ENCODE peak calls at places on chromosomes 6 and 20, in ten cellular contexts. U, H, C, O, T, X, Q, V, J and N are unnamed samples.

GRCh38 chr20:24494460-24494920 is 25.1 kb downstream of the SYNDIG1 start:
- DNase-seq in U (no peak), H (no peak), C (no peak), O (no peak), T (no peak), X (no peak), Q (no peak), V (no peak), J (no peak), N (no peak)

GRCh38 chr20:39880890-39881289 is 808.1 kb downstream of the MAFB start:
- DNase-seq in U (peak), H (no peak), C (peak), O (no peak), T (no peak), X (no peak), Q (no peak), V (peak), J (no peak), N (no peak)

GRCh38 chr6:13413906-13414555 is 73.4 kb downstream of the GFOD1 start:
- DNase-seq in U (no peak), H (no peak), C (no peak), O (no peak), T (no peak), X (no peak), Q (peak), V (no peak), J (no peak), N (no peak)

GRCh38 chr6:3913077-3913957 is 64.1 kb downstream of the FAM50B start:
- DNase-seq in U (peak), H (no peak), C (peak), O (no peak), T (no peak), X (no peak), Q (peak), V (no peak), J (peak), N (peak)

GRCh38 chr6:89298680-89299450 is 16.2 kb downstream of the GABRR2 start:
- DNase-seq in U (peak), H (no peak), C (peak), O (no peak), T (no peak), X (no peak), Q (no peak), V (peak), J (no peak), N (no peak)

GRCh38 chr6:132812255-132812732 is 2.1 kb upstream of the RPS12 start:
- DNase-seq in U (no peak), H (no peak), C (peak), O (no peak), T (no peak), X (no peak), Q (no peak), V (peak), J (no peak), N (no peak)

GRCh38 chr20:11454966-11455799 is 462.5 kb upstream of the BTBD3 start:
- DNase-seq in U (peak), H (no peak), C (peak), O (no peak), T (peak), X (no peak), Q (no peak), V (no peak), J (no peak), N (no peak)

GRCh38 chr6:44787254-44787844 is 399.8 kb downstream of the CDC5L start:
- DNase-seq in U (no peak), H (no peak), C (no peak), O (no peak), T (no peak), X (no peak), Q (no peak), V (no peak), J (no peak), N (no peak)

GRCh38 chr6:25882066-25882496 is 8.0 kb upstream of the SLC17A3 start:
- DNase-seq in U (peak), H (peak), C (no peak), O (peak), T (peak), X (no peak), Q (no peak), V (no peak), J (no peak), N (no peak)

GRCh38 chr20:38171301-38172010 is 6.4 kb upstream of the TGM2 start:
- DNase-seq in U (no peak), H (no peak), C (no peak), O (no peak), T (no peak), X (no peak), Q (no peak), V (peak), J (no peak), N (no peak)

GRCh38 chr20:49699200-49699992 is 14.3 kb downstream of the B4GALT5 start:
- DNase-seq in U (peak), H (no peak), C (peak), O (no peak), T (no peak), X (no peak), Q (no peak), V (no peak), J (no peak), N (no peak)

GRCh38 chr6:31834367-31834703 is 6.8 kb downstream of the HSPA1B start:
- DNase-seq in U (peak), H (no peak), C (peak), O (no peak), T (peak), X (no peak), Q (peak), V (peak), J (peak), N (peak)

GRCh38 chr20:25563876-25564275 is 21.5 kb downstream of the NINL start:
- DNase-seq in U (no peak), H (no peak), C (no peak), O (no peak), T (no peak), X (no peak), Q (no peak), V (no peak), J (no peak), N (no peak)

GRCh38 chr6:27752038-27752885 is 159.9 kb downstream of the OR2B2 start:
- DNase-seq in U (peak), H (peak), C (peak), O (peak), T (peak), X (no peak), Q (peak), V (peak), J (peak), N (peak)

GRCh38 chr6:128520436-128521301 is at the start of gene PTPRK:
- DNase-seq in U (peak), H (peak), C (peak), O (peak), T (peak), X (peak), Q (peak), V (peak), J (peak), N (peak)

GRCh38 chr6:36755435-36756348 is 58.1 kb downstream of the RAB44 start:
- DNase-seq in U (peak), H (peak), C (peak), O (peak), T (no peak), X (peak), Q (no peak), V (peak), J (no peak), N (no peak)

GRCh38 chr6:157539900-157540752 is 159.1 kb downstream of the ZDHHC14 start:
- DNase-seq in U (no peak), H (no peak), C (no peak), O (no peak), T (no peak), X (no peak), Q (no peak), V (no peak), J (no peak), N (no peak)

GRCh38 chr6:4563877-4564276 is 212.3 kb upstream of the CDYL start:
- DNase-seq in U (no peak), H (no peak), C (no peak), O (no peak), T (no peak), X (no peak), Q (no peak), V (no peak), J (no peak), N (no peak)

GRCh38 chr20:38930242-38930569 is 4.0 kb downstream of the FAM83D start:
- DNase-seq in U (no peak), H (no peak), C (no peak), O (no peak), T (no peak), X (no peak), Q (no peak), V (no peak), J (no peak), N (no peak)

GRCh38 chr20:36153754-36154695 is 515 bp upstream of the EPB41L1 start:
- DNase-seq in U (peak), H (no peak), C (peak), O (peak), T (peak), X (no peak), Q (peak), V (peak), J (peak), N (peak)

GRCh38 chr6:10510592-10511367 is 10.4 kb upstream of the GCNT2 start:
- DNase-seq in U (peak), H (peak), C (peak), O (peak), T (peak), X (no peak), Q (peak), V (peak), J (peak), N (peak)

GRCh38 chr6:45278367-45278766 is 49.8 kb upstream of the RUNX2 start:
- DNase-seq in U (no peak), H (no peak), C (peak), O (no peak), T (no peak), X (no peak), Q (no peak), V (no peak), J (no peak), N (no peak)

GRCh38 chr20:6959900-6960312 is 192.4 kb downstream of the BMP2 start:
- DNase-seq in U (no peak), H (no peak), C (no peak), O (no peak), T (no peak), X (no peak), Q (no peak), V (no peak), J (no peak), N (no peak)

GRCh38 chr6:115618311-115618710 is 442.4 kb downstream of the FRK start:
- DNase-seq in U (no peak), H (no peak), C (peak), O (no peak), T (no peak), X (no peak), Q (no peak), V (peak), J (no peak), N (no peak)

GRCh38 chr20:54088430-54088829 is 18.0 kb upstream of the BCAS1 start:
- DNase-seq in U (no peak), H (no peak), C (no peak), O (no peak), T (no peak), X (no peak), Q (no peak), V (no peak), J (no peak), N (no peak)

GRCh38 chr6:11324453-11325023 is 92.1 kb upstream of the NEDD9 start:
- DNase-seq in U (no peak), H (no peak), C (no peak), O (no peak), T (no peak), X (no peak), Q (no peak), V (peak), J (no peak), N (no peak)

GRCh38 chr6:150541587-150541986 is 58.1 kb upstream of the PLEKHG1 start:
- DNase-seq in U (no peak), H (no peak), C (no peak), O (no peak), T (no peak), X (no peak), Q (no peak), V (no peak), J (no peak), N (no peak)

GRCh38 chr6:112296122-112296521 is 41.8 kb upstream of the LAMA4 start:
- DNase-seq in U (peak), H (no peak), C (peak), O (no peak), T (peak), X (no peak), Q (no peak), V (peak), J (no peak), N (no peak)

GRCh38 chr6:145544031-145544430 is 191.3 kb downstream of the EPM2A start:
- DNase-seq in U (peak), H (no peak), C (peak), O (no peak), T (no peak), X (no peak), Q (no peak), V (no peak), J (no peak), N (no peak)

GRCh38 chr6:87905101-87905517 is 142.5 kb upstream of the SPACA1 start:
- DNase-seq in U (no peak), H (no peak), C (no peak), O (no peak), T (no peak), X (no peak), Q (no peak), V (no peak), J (no peak), N (no peak)

GRCh38 chr20:49288250-49288751 is 10.4 kb upstream of the ZNFX1 start:
- DNase-seq in U (no peak), H (no peak), C (no peak), O (no peak), T (no peak), X (no peak), Q (no peak), V (no peak), J (no peak), N (no peak)

GRCh38 chr20:23564927-23565326 is 3.4 kb downstream of the CST9L start:
- DNase-seq in U (no peak), H (no peak), C (no peak), O (no peak), T (no peak), X (no peak), Q (no peak), V (no peak), J (no peak), N (no peak)

GRCh38 chr6:113396644-113397201 is 460.4 kb upstream of the MARCKS start:
- DNase-seq in U (no peak), H (no peak), C (no peak), O (no peak), T (no peak), X (no peak), Q (no peak), V (no peak), J (no peak), N (no peak)

GRCh38 chr6:474454-475185 is 83.1 kb downstream of the IRF4 start:
- DNase-seq in U (no peak), H (peak), C (no peak), O (peak), T (peak), X (peak), Q (no peak), V (peak), J (no peak), N (no peak)

GRCh38 chr20:23266530-23267398 is 83.8 kb upstream of the NXT1 start:
- DNase-seq in U (peak), H (no peak), C (no peak), O (no peak), T (no peak), X (no peak), Q (no peak), V (no peak), J (no peak), N (no peak)

GRCh38 chr6:170243386-170243785 is 47.5 kb downstream of the DLL1 start:
- DNase-seq in U (no peak), H (no peak), C (no peak), O (no peak), T (no peak), X (no peak), Q (no peak), V (no peak), J (no peak), N (no peak)

GRCh38 chr6:31659649-31660223 is 842 bp downstream of the C6orf47 start:
- DNase-seq in U (no peak), H (no peak), C (peak), O (peak), T (no peak), X (no peak), Q (no peak), V (peak), J (no peak), N (no peak)

GRCh38 chr6:33688451-33689147 is 22.9 kb downstream of the UQCC2 start:
- DNase-seq in U (no peak), H (no peak), C (no peak), O (no peak), T (no peak), X (no peak), Q (no peak), V (no peak), J (no peak), N (no peak)

GRCh38 chr6:33686981-33687975 is 24.2 kb downstream of the UQCC2 start:
- DNase-seq in U (no peak), H (no peak), C (no peak), O (no peak), T (no peak), X (no peak), Q (no peak), V (no peak), J (no peak), N (no peak)

GRCh38 chr6:33689148-33689494 is 22.4 kb downstream of the UQCC2 start:
- DNase-seq in U (no peak), H (no peak), C (no peak), O (no peak), T (no peak), X (no peak), Q (no peak), V (no peak), J (no peak), N (no peak)

GRCh38 chr6:33686225-33686742 is 25.2 kb downstream of the UQCC2 start:
- DNase-seq in U (no peak), H (no peak), C (no peak), O (no peak), T (no peak), X (no peak), Q (no peak), V (no peak), J (no peak), N (no peak)

DNA sequence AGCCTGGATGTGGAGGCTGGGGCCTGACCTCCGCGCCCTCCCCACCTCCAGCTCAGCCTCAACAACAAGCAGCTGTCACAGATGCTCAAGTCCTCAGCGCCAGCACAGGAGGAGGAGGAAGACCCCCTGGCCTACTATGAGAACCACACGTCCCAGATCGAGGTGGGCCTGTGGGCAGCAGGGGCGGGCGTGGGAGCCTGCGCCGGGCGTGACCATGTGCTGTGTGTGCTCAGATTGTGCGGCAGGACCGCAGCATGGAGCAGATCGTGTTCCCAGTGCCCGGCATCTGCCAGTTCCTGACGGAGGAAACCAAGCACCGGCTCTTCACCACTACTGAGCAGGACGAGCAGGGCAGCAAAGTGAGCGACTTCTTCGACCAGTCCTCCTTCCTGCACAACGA is 23.5 kb downstream of the UQCC2 start:
- DNase-seq in U (no peak), H (no peak), C (no peak), O (no peak), T (no peak), X (no peak), Q (no peak), V (no peak), J (no peak), N (no peak)
- TF ChIP-seq CTCF in U (no peak), H (no peak), C (no peak), O (no peak), T (no peak), X (no peak), Q (no peak), V (no peak), J (no peak), N (no peak)

GRCh38 chr20:57464642-57465211 is 60.2 kb downstream of the CTCFL start:
- DNase-seq in U (peak), H (no peak), C (peak), O (no peak), T (no peak), X (no peak), Q (no peak), V (peak), J (no peak), N (no peak)
- TF ChIP-seq CTCF in U (no peak), H (no peak), C (no peak), O (peak), T (no peak), X (no peak), Q (no peak), V (peak), J (peak), N (no peak)

DNA sequence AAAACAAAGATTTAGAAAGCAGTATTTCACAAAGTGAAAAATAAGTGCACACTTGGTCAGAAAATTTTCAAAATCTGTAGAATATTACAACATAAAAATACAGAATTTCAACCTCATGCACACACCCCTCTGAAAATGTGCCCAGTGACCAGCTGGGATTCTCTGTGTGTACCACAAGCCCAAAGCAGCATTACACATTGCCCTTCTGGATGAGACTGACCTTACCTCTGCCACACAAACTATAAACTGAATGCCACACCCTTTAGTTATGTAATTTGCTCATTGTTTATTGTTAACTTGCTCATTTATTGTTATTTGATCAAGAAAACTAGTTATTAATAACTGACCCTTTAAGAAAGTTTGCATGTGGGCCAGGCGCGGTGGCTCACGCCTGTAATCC is 303.0 kb downstream of the FOXC1 start:
- DNase-seq in U (no peak), H (no peak), C (no peak), O (no peak), T (no peak), X (no peak), Q (no peak), V (no peak), J (no peak), N (no peak)
- TF ChIP-seq CTCF in U (no peak), H (no peak), C (no peak), O (no peak), T (no peak), X (no peak), Q (no peak), V (no peak), J (no peak), N (no peak)

GRCh38 chr6:126716826-126717514 is 377.1 kb downstream of the CENPW start:
- DNase-seq in U (no peak), H (no peak), C (no peak), O (no peak), T (no peak), X (no peak), Q (no peak), V (no peak), J (no peak), N (no peak)
- TF ChIP-seq CTCF in U (no peak), H (no peak), C (no peak), O (no peak), T (no peak), X (no peak), Q (no peak), V (no peak), J (no peak), N (no peak)

GRCh38 chr20:45110301-45110700 is 4.7 kb downstream of the WFDC5 start:
- DNase-seq in U (no peak), H (no peak), C (no peak), O (no peak), T (no peak), X (no peak), Q (no peak), V (no peak), J (no peak), N (no peak)
- TF ChIP-seq CTCF in U (no peak), H (no peak), C (no peak), O (no peak), T (no peak), X (no peak), Q (no peak), V (no peak), J (no peak), N (no peak)